ENCODE peak calls at places on chromosomes 11 and 22, in four cellular contexts. One of them, this sample, is unnamed.

GRCh38 chr11:117875397-117876048 is 935 bp downstream of the FXYD6 start:
- DNase-seq in IMR-90: no peak
- DNase-seq in HepG2: no peak
- DNase-seq in HCT116: no peak
- DNase-seq in this sample: peak; percentile 59

GRCh38 chr11:48167380-48167779 is 49.2 kb upstream of the OR4B1 start:
- DNase-seq in IMR-90: no peak
- DNase-seq in HepG2: no peak
- DNase-seq in HCT116: no peak
- DNase-seq in this sample: no peak

GRCh38 chr11:68632802-68633201 is 51.5 kb upstream of the GAL start:
- DNase-seq in IMR-90: peak; percentile 70
- DNase-seq in HepG2: peak; percentile 67
- DNase-seq in HCT116: peak; percentile 79
- DNase-seq in this sample: peak; percentile 39

GRCh38 chr11:104222464-104222863 is 58.5 kb upstream of the PDGFD start:
- DNase-seq in IMR-90: no peak
- DNase-seq in HepG2: no peak
- DNase-seq in HCT116: no peak
- DNase-seq in this sample: no peak

GRCh38 chr11:95187730-95188129 is 43.3 kb downstream of the SESN3 start:
- DNase-seq in IMR-90: no peak
- DNase-seq in HepG2: no peak
- DNase-seq in HCT116: no peak
- DNase-seq in this sample: no peak

GRCh38 chr11:85848556-85848955 is 6.6 kb upstream of the CCDC83 start:
- DNase-seq in IMR-90: no peak
- DNase-seq in HepG2: no peak
- DNase-seq in HCT116: no peak
- DNase-seq in this sample: no peak

GRCh38 chr11:65417702-65418430 is 4.7 kb upstream of the NEAT1 start:
- DNase-seq in IMR-90: peak; percentile 28
- DNase-seq in HepG2: no peak
- DNase-seq in HCT116: no peak
- DNase-seq in this sample: no peak

GRCh38 chr11:95364324-95365295 is 133.6 kb upstream of the SESN3 start:
- DNase-seq in IMR-90: no peak
- DNase-seq in HepG2: peak; percentile 79
- DNase-seq in HCT116: no peak
- DNase-seq in this sample: no peak

GRCh38 chr11:31800398-31801265 is 10.5 kb downstream of the PAX6 start:
- DNase-seq in IMR-90: no peak
- DNase-seq in HepG2: no peak
- DNase-seq in HCT116: no peak
- DNase-seq in this sample: no peak

GRCh38 chr11:105763594-105763993 is 153.7 kb downstream of the GRIA4 start:
- DNase-seq in IMR-90: no peak
- DNase-seq in HepG2: no peak
- DNase-seq in HCT116: no peak
- DNase-seq in this sample: no peak

GRCh38 chr11:35077709-35078695 is 61.0 kb upstream of the CD44 start:
- DNase-seq in IMR-90: peak; percentile 84
- DNase-seq in HepG2: no peak
- DNase-seq in HCT116: peak; percentile 42
- DNase-seq in this sample: no peak

GRCh38 chr11:126917531-126918204 is 82.9 kb downstream of the KIRREL3 start:
- DNase-seq in IMR-90: peak; percentile 99
- DNase-seq in HepG2: no peak
- DNase-seq in HCT116: no peak
- DNase-seq in this sample: no peak

GRCh38 chr22:25197335-25197734 is 2.3 kb upstream of the CRYBB3 start:
- DNase-seq in IMR-90: no peak
- DNase-seq in HepG2: no peak
- DNase-seq in HCT116: no peak
- DNase-seq in this sample: no peak

GRCh38 chr11:267491-267994 is 10.7 kb upstream of the NLRP6 start:
- DNase-seq in IMR-90: no peak
- DNase-seq in HepG2: no peak
- DNase-seq in HCT116: no peak
- DNase-seq in this sample: no peak

GRCh38 chr22:23066200-23067022 is 3.9 kb upstream of the GNAZ start:
- DNase-seq in IMR-90: no peak
- DNase-seq in HepG2: no peak
- DNase-seq in HCT116: no peak
- DNase-seq in this sample: no peak

GRCh38 chr11:31779268-31779879 is 31.7 kb downstream of the PAX6 start:
- DNase-seq in IMR-90: peak; percentile 83
- DNase-seq in HepG2: no peak
- DNase-seq in HCT116: no peak
- DNase-seq in this sample: no peak

GRCh38 chr11:116199182-116199581 is 573.6 kb downstream of the BUD13 start:
- DNase-seq in IMR-90: no peak
- DNase-seq in HepG2: no peak
- DNase-seq in HCT116: no peak
- DNase-seq in this sample: no peak

GRCh38 chr22:40015346-40015976 is 20.7 kb downstream of the FAM83F start:
- DNase-seq in IMR-90: no peak
- DNase-seq in HepG2: no peak
- DNase-seq in HCT116: no peak
- DNase-seq in this sample: no peak

GRCh38 chr11:19243601-19244000 is 2.9 kb upstream of the E2F8 start:
- DNase-seq in IMR-90: no peak
- DNase-seq in HepG2: no peak
- DNase-seq in HCT116: no peak
- DNase-seq in this sample: no peak

GRCh38 chr11:112455791-112456190 is 195.1 kb upstream of the PLET1 start:
- DNase-seq in IMR-90: peak; percentile 9
- DNase-seq in HepG2: no peak
- DNase-seq in HCT116: no peak
- DNase-seq in this sample: no peak

GRCh38 chr11:126115253-126115540 is 52.5 kb upstream of the CDON start:
- DNase-seq in IMR-90: no peak
- DNase-seq in HepG2: no peak
- DNase-seq in HCT116: no peak
- DNase-seq in this sample: no peak

GRCh38 chr11:60771879-60772525 is 13.1 kb upstream of the MS4A10 start:
- DNase-seq in IMR-90: peak; percentile 4
- DNase-seq in HepG2: no peak
- DNase-seq in HCT116: no peak
- DNase-seq in this sample: no peak

GRCh38 chr22:31138126-31138525 is 2.2 kb downstream of the PLA2G3 start:
- DNase-seq in IMR-90: no peak
- DNase-seq in HepG2: no peak
- DNase-seq in HCT116: no peak
- DNase-seq in this sample: no peak

GRCh38 chr11:61516675-61517516 is 8.3 kb downstream of the LRRC10B start:
- DNase-seq in IMR-90: no peak
- DNase-seq in HepG2: peak; percentile 8
- DNase-seq in HCT116: no peak
- DNase-seq in this sample: no peak

GRCh38 chr11:128901655-128902514 is 10.7 kb downstream of the KCNJ5 start:
- DNase-seq in IMR-90: no peak
- DNase-seq in HepG2: no peak
- DNase-seq in HCT116: no peak
- DNase-seq in this sample: peak; percentile 63

GRCh38 chr11:114366331-114367243 is 33.7 kb downstream of the C11orf71 start:
- DNase-seq in IMR-90: peak; percentile 92
- DNase-seq in HepG2: no peak
- DNase-seq in HCT116: no peak
- DNase-seq in this sample: no peak

GRCh38 chr22:26502688-26503561 is 9.3 kb downstream of the TFIP11 start:
- DNase-seq in IMR-90: peak; percentile 51
- DNase-seq in HepG2: no peak
- DNase-seq in HCT116: no peak
- DNase-seq in this sample: no peak

GRCh38 chr22:26887456-26887855 is 230.1 kb downstream of the MIAT start:
- DNase-seq in IMR-90: peak; percentile 74
- DNase-seq in HepG2: no peak
- DNase-seq in HCT116: no peak
- DNase-seq in this sample: no peak

GRCh38 chr11:36540998-36541397 is 26.8 kb upstream of the RAG1 start:
- DNase-seq in IMR-90: peak; percentile 45
- DNase-seq in HepG2: peak; percentile 32
- DNase-seq in HCT116: peak; percentile 38
- DNase-seq in this sample: peak; percentile 31

GRCh38 chr11:92663539-92663938 is 305.9 kb upstream of the MTNR1B start:
- DNase-seq in IMR-90: no peak
- DNase-seq in HepG2: no peak
- DNase-seq in HCT116: no peak
- DNase-seq in this sample: no peak

GRCh38 chr11:20192151-20192550 is 31.9 kb upstream of the DBX1 start:
- DNase-seq in IMR-90: no peak
- DNase-seq in HepG2: no peak
- DNase-seq in HCT116: no peak
- DNase-seq in this sample: no peak

GRCh38 chr11:114616516-114616915 is 20.9 kb upstream of the NXPE4 start:
- DNase-seq in IMR-90: no peak
- DNase-seq in HepG2: no peak
- DNase-seq in HCT116: no peak
- DNase-seq in this sample: no peak

GRCh38 chr22:46381142-46381541 is 45.6 kb downstream of the TRMU start:
- DNase-seq in IMR-90: peak; percentile 10
- DNase-seq in HepG2: no peak
- DNase-seq in HCT116: no peak
- DNase-seq in this sample: no peak
- TF ChIP-seq RAD21 in IMR-90: no peak
- TF ChIP-seq RAD21 in HepG2: no peak
- TF ChIP-seq RAD21 in HCT116: no peak
- TF ChIP-seq RAD21 in this sample: no peak

GRCh38 chr11:66420671-66421476 is at the start of gene NPAS4:
- DNase-seq in IMR-90: no peak
- DNase-seq in HepG2: no peak
- DNase-seq in HCT116: no peak
- DNase-seq in this sample: peak; percentile 75
- TF ChIP-seq RAD21 in IMR-90: no peak
- TF ChIP-seq RAD21 in HepG2: no peak
- TF ChIP-seq RAD21 in HCT116: no peak
- TF ChIP-seq RAD21 in this sample: no peak

GRCh38 chr11:110598725-110599124 is 113.5 kb downstream of the ARHGAP20 start:
- DNase-seq in IMR-90: no peak
- DNase-seq in HepG2: no peak
- DNase-seq in HCT116: no peak
- DNase-seq in this sample: no peak
- TF ChIP-seq RAD21 in IMR-90: no peak
- TF ChIP-seq RAD21 in HepG2: no peak
- TF ChIP-seq RAD21 in HCT116: no peak
- TF ChIP-seq RAD21 in this sample: no peak

DNA sequence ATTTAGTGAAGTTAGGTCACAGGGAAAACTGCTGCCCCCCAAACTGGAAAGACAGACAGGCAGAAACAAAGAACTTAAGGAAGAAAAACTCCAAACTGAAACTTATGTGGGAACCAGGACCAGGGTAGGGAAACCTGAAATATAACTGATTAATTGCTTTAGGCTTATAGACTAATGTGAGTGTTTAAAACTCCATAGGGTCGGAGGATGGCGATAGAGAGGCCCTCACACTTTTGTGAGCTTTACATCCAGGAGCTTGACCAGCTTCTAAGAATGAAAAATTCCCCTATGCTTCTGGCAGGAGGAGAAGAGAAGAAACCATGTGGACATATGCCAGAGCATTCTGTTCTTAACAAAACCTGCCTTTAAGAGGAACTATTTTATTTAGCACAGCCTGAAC is 598.6 kb downstream of the NELL1 start:
- DNase-seq in IMR-90: no peak
- DNase-seq in HepG2: no peak
- DNase-seq in HCT116: no peak
- DNase-seq in this sample: no peak
- TF ChIP-seq RAD21 in IMR-90: no peak
- TF ChIP-seq RAD21 in HepG2: no peak
- TF ChIP-seq RAD21 in HCT116: no peak
- TF ChIP-seq RAD21 in this sample: peak; percentile 27

GRCh38 chr11:11709447-11710239 is 87.8 kb upstream of the GALNT18 start:
- DNase-seq in IMR-90: no peak
- DNase-seq in HepG2: no peak
- DNase-seq in HCT116: no peak
- DNase-seq in this sample: no peak
- TF ChIP-seq RAD21 in IMR-90: no peak
- TF ChIP-seq RAD21 in HepG2: no peak
- TF ChIP-seq RAD21 in HCT116: no peak
- TF ChIP-seq RAD21 in this sample: no peak

GRCh38 chr11:9263840-9264380 is 1.2 kb downstream of the DENND5A start:
- DNase-seq in IMR-90: peak; percentile 30
- DNase-seq in HepG2: peak; percentile 43
- DNase-seq in HCT116: no peak
- DNase-seq in this sample: no peak
- TF ChIP-seq RAD21 in IMR-90: no peak
- TF ChIP-seq RAD21 in HepG2: no peak
- TF ChIP-seq RAD21 in HCT116: no peak
- TF ChIP-seq RAD21 in this sample: no peak